ENCODE peak calls at places on chromosomes 13 and 19, in eight cellular contexts. I, U, F, G, E, Q, J and S are unnamed samples.

GRCh38 chr13:49444517-49445395 is 682 bp downstream of the SETDB2 start:
- DNase-seq in E (peak), G (no peak), Q (peak), I (no peak), F (no peak), U (no peak), J (peak), S (peak)

GRCh38 chr19:41427647-41428480 is 690 bp upstream of the B3GNT8 start:
- DNase-seq in F (no peak), J (peak), U (no peak), E (peak), G (no peak), Q (no peak), I (peak), S (no peak)

GRCh38 chr13:23868521-23868920 is 20.7 kb downstream of the MIPEP start:
- DNase-seq in Q (peak), G (no peak), F (peak), E (peak), J (peak), U (no peak), I (no peak), S (no peak)

GRCh38 chr13:24085662-24086061 is 74.9 kb upstream of the SPATA13 start:
- DNase-seq in F (no peak), U (no peak), I (no peak), Q (no peak), E (no peak), G (no peak), J (no peak), S (no peak)

GRCh38 chr19:31356587-31357314 is 7.5 kb upstream of the TSHZ3 start:
- DNase-seq in J (no peak), U (no peak), E (no peak), F (no peak), G (no peak), I (no peak), Q (no peak), S (peak)

GRCh38 chr19:55400281-55401087 is 7.1 kb downstream of the UBE2S start:
- DNase-seq in G (no peak), J (no peak), U (peak), Q (no peak), I (no peak), E (no peak), F (no peak), S (no peak)

GRCh38 chr19:53576941-53577653 is 39.2 kb downstream of the ZNF331 start:
- DNase-seq in E (no peak), U (no peak), I (no peak), J (no peak), G (no peak), F (no peak), Q (no peak), S (no peak)

GRCh38 chr13:80196756-80197155 is 144.2 kb downstream of the SPRY2 start:
- DNase-seq in E (no peak), G (no peak), U (no peak), J (peak), F (peak), Q (peak), I (no peak), S (no peak)

GRCh38 chr13:68810660-68811059 is 1297.0 kb upstream of the ATXN8OS start:
- DNase-seq in G (no peak), Q (no peak), J (no peak), U (no peak), E (no peak), I (no peak), F (no peak), S (no peak)

GRCh38 chr19:56131651-56132050 is 9.4 kb upstream of the ZNF444 start:
- DNase-seq in U (no peak), E (no peak), Q (no peak), I (no peak), G (no peak), F (no peak), J (no peak), S (no peak)

DNA sequence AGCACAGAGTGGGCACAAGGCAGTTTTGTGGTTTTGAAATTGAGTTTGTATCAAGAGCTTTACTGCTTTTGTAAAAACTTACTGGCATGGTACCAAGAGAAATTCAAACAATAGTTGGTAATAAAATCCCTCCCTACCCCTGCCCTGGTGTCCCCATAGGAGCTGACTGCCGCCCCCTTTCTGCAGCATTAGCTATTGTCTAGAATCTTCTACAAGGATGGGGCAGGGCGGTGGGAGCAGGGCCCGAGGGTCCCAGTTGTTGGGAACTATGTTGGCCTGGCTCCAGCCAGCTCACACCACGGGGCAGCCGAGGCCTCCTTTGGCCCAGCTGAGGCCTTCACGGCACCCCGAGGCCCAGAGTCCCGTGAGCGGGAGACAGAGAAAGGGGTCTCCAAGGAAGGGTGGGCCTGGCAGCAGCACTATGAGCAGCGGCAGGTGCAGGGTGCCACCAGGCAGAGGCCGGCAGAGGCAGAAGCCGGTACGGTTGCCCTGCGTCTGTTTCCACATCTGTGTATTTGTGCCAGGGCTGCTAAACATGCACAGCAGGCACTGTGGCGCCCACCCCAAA is 57.9 kb downstream of the KDM4B start:
- DNase-seq in F (no peak), G (no peak), E (peak), I (no peak), U (no peak), J (no peak), Q (no peak), S (no peak)
- TF ChIP-seq CTCF in F (peak), G (no peak), E (peak), I (no peak), U (no peak), J (peak), Q (peak), S (no peak)

DNA sequence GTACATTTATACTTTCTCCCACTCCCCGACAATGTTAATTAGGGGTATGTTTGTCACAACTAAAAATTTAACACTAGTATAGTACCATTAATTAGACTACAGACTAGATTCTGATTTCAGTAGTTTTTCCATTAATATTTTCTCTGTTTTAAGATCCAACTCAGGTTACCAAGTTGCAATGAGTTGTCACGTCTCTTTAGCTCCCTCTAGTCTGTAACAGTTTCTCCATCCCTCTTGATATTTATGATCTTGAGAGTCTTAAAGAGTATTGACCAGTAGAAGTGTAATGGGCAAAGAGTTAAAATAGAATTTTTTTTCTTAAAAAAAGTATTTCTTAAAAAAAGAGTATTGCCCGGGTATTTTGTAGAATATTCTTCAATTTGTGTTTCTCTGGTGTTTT is 598.1 kb downstream of the TBC1D4 start:
- DNase-seq in Q (peak), F (no peak), E (peak), I (no peak), G (no peak), U (no peak), J (no peak), S (no peak)
- TF ChIP-seq CTCF in Q (peak), F (peak), E (peak), I (no peak), G (no peak), U (no peak), J (no peak), S (no peak)

GRCh38 chr19:30111051-30111450 is 169.0 kb downstream of the URI1 start:
- DNase-seq in I (no peak), J (peak), G (no peak), Q (no peak), E (no peak), U (no peak), F (no peak), S (no peak)

GRCh38 chr19:30111456-30111855 is 169.4 kb downstream of the URI1 start:
- DNase-seq in I (no peak), J (no peak), E (no peak), F (no peak), Q (no peak), G (no peak), U (no peak), S (no peak)

GRCh38 chr19:30112171-30112570 is 170.1 kb downstream of the URI1 start:
- DNase-seq in I (no peak), J (no peak), F (no peak), E (no peak), G (no peak), Q (no peak), U (no peak), S (no peak)

GRCh38 chr19:30113182-30113581 is 171.1 kb downstream of the URI1 start:
- DNase-seq in U (no peak), I (no peak), Q (no peak), E (no peak), J (no peak), G (no peak), F (no peak), S (no peak)

DNA sequence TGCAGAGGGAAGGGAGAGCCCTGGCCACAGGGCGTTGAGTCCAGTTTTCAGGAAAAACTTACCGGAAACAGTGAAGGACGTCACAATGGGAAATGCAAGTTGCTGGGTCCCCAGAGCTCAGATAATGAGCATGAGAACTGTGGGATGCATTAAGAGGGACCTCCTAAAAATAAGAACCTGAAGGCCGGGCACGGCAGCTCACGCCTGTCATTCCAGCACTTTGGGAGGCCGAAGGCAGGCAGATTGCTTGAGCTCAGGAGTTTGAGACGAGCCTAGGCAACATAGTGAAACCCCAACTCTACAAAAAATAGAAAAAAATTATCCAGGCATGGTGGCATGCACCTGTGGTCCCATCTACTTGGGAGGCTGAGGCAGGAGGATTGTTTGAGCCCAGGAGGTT is 170.6 kb downstream of the URI1 start:
- DNase-seq in G (no peak), Q (no peak), F (no peak), J (no peak), U (no peak), I (no peak), E (no peak), S (no peak)
- TF ChIP-seq CTCF in G (no peak), Q (no peak), F (no peak), J (no peak), U (no peak), I (no peak), E (no peak), S (no peak)

DNA sequence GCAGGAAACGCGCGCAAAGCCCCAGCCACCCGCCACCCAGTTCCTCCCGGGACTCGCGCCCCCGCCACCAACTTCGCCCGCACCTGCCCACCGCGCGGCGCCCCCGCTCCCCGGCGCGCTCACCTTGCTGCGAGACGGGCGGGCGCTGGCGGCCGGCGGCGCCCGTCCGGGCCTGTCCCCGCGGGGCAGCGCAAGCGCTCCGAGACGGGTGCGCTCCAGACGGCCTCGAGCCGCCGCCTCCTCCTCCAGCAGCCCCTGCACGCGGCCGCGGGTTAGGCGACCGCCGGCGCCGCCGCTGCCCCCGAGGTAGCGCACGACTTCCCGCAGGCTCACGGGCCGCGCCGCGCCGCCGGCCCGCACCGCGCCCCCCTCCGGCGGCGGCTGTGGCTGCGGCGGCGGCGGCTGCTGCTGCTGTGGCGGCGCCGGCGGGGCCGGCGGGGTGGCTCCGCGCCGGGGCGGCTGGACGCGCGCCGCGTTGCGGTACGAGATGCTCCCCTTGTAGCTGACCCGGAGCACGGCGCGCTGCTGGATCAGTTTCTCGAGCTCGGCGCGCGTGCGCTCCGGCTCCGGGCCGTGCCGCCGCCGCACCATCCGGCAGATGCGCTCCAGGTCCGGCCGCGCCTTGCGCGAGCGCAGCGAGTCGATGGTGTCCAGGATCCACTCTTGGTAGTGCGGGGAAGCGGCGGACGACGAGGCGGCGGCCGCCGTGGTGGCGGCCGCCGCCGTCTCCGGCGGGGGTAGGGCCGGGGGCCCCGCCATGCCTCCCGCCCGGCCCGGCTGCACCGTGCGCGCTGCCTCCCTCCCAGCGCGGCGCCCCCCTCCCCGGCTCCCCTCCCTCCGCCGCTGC is 666 bp downstream of the SAMD1 start:
- DNase-seq in G (no peak), F (peak), U (peak), Q (peak), I (no peak), E (peak), J (peak), S (peak)
- TF ChIP-seq CTCF in G (no peak), F (no peak), U (no peak), Q (no peak), I (peak), E (peak), J (no peak), S (no peak)

GRCh38 chr13:58324130-58324529 is 692.6 kb downstream of the PCDH17 start:
- DNase-seq in F (no peak), I (no peak), G (no peak), J (no peak), Q (no peak), E (no peak), U (no peak), S (no peak)
- TF ChIP-seq CTCF in F (no peak), I (no peak), G (no peak), J (no peak), Q (no peak), E (no peak), U (no peak), S (no peak)

DNA sequence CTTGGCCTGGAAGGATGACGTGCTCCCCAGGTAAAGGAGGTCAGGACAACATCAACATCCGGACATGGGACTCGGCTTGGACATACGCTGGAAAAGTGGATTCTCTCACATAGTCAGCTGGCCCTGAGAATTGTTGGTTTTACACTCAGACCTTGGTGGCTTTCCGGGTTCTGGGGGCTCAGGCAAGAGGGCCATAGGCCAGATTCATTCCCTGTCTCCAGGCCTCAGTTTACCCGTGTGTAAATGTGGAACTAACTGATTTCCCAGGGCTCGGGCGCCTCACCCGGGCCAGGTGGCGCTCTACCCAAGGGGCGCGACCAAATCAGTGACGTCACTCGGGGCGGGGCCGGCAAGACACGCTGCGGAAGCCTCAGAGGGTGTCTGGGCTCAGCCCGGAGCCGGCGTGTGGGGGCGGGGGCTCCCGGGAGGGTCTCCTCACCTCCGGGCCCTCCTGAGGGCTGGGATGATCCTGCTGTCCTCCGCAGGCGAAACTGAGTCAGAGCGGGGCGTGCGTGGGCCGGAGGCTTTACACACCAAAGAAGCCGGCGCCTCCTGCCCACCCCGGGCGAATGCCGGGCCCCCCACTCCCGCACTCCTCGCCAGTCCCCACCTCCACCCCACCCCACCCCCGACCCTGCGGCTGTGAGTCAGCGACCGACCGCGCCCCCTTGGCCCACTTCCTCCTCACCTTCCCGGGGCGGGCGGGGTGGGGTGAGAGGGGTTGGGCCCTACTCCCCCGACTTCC is 861 bp upstream of the VASP start:
- DNase-seq in E (peak), F (peak), J (peak), I (peak), G (peak), U (peak), Q (peak), S (peak)
- TF ChIP-seq CTCF in E (peak), F (peak), J (peak), I (peak), G (no peak), U (peak), Q (peak), S (peak)

GRCh38 chr13:42815686-42816085 is 34.3 kb downstream of the FAM216B start:
- DNase-seq in U (no peak), E (peak), G (no peak), J (peak), I (no peak), Q (peak), F (no peak), S (no peak)

GRCh38 chr13:42814868-42815267 is 33.5 kb downstream of the FAM216B start:
- DNase-seq in E (peak), U (no peak), I (no peak), J (peak), G (no peak), Q (peak), F (peak), S (no peak)

GRCh38 chr13:42820450-42820849 is 39.1 kb downstream of the FAM216B start:
- DNase-seq in F (no peak), U (no peak), I (no peak), G (no peak), J (no peak), E (peak), Q (peak), S (no peak)

GRCh38 chr13:42819712-42820111 is 38.3 kb downstream of the FAM216B start:
- DNase-seq in G (no peak), F (peak), I (no peak), Q (peak), J (no peak), U (no peak), E (no peak), S (no peak)

DNA sequence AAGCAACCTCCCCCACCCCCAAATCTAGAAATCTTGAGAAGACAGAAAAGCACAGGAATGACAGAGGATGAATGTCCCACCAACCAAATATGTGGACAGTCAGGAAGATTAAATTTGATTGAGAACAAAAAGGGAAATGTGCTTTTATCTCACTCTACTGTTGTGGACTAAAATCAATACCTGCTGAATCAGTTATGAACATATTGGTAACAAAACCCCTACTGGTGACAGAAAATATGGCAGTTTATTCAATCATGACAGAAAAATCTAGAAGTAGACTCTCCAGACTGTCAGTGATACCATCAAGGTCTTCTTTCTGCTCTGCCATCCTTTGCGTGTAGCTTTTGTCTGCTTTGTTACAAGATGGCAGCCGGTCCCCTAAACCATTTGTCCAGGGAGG is 35.2 kb downstream of the FAM216B start:
- DNase-seq in U (no peak), E (no peak), F (no peak), Q (no peak), J (no peak), I (no peak), G (no peak), S (no peak)
- TF ChIP-seq CTCF in U (no peak), E (peak), F (peak), Q (peak), J (peak), I (no peak), G (no peak), S (no peak)

GRCh38 chr13:42039457-42039945 is 8.9 kb upstream of the DGKH start:
- DNase-seq in J (no peak), Q (no peak), E (no peak), U (no peak), I (no peak), G (no peak), F (no peak), S (no peak)
- TF ChIP-seq CTCF in J (no peak), Q (no peak), E (no peak), U (no peak), I (no peak), G (no peak), F (no peak), S (no peak)

GRCh38 chr19:58229255-58229639 is 533 bp downstream of the ZNF544 start:
- DNase-seq in I (no peak), E (peak), G (no peak), Q (peak), J (no peak), U (peak), F (peak), S (no peak)

GRCh38 chr19:58227964-58228583 is 640 bp upstream of the ZNF544 start:
- DNase-seq in U (peak), Q (peak), G (no peak), F (peak), I (no peak), J (no peak), E (no peak), S (no peak)

DNA sequence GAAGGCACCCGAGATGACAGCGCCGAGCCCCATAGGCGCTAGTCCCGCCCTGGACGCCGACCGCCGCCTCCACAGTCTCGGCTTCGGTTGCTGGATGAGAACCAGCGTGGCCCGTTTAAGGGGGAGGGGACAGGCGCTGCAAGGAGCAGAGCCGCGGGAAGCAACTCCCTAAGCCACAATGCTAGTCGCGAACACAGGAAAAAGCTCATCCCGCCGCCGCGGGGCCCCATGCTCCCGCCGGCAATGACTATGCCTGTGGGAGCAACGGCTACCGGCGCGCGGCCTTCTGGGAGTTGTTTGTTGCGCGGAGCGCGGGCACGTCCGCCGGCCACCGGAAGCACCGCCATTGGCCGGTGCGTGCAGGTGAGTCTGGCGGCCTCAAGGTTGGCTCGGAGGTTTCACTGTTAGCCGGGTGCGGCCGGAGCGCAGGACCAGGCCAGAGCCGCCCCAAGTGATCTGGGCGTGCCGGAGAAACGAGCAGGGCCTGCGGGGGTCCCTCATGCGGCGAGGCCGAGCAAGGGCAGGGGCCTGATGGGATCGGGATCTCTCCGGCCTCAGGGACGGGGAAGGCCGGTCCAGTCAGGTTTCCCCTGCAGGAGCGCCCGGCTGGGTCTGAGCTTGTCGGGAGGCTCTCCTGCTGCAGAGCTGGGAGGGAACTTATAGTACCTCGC is at the start of gene ZNF544:
- DNase-seq in J (peak), G (peak), U (peak), F (peak), E (peak), I (no peak), Q (peak), S (peak)
- TF ChIP-seq CTCF in J (peak), G (no peak), U (no peak), F (peak), E (peak), I (no peak), Q (no peak), S (no peak)

GRCh38 chr13:53068841-53069520 is 40.4 kb downstream of the OLFM4 start:
- DNase-seq in F (no peak), Q (no peak), G (no peak), E (no peak), U (peak), I (peak), J (no peak), S (no peak)
- TF ChIP-seq CTCF in F (no peak), Q (no peak), G (no peak), E (no peak), U (no peak), I (no peak), J (no peak), S (no peak)